ENCODE peak calls at places on chromosomes 13 and 19, in eight cellular contexts. F, B, T, L, Y, C, Z and W are unnamed samples.

GRCh38 chr19:48683349-48683748 is 10.5 kb upstream of the NTN5 start:
- DNase-seq in L (peak; percentile 44), C (no peak), F (peak; percentile 62), B (no peak), Z (no peak), Y (peak; percentile 66), T (no peak), W (no peak)

GRCh38 chr13:51629711-51630575 is 45.7 kb downstream of the WDFY2 start:
- DNase-seq in L (no peak), T (no peak), Y (no peak), F (no peak), C (no peak), B (no peak), Z (no peak), W (no peak)

GRCh38 chr19:30069535-30070197 is 127.6 kb downstream of the URI1 start:
- DNase-seq in B (no peak), L (no peak), T (no peak), F (no peak), Y (no peak), Z (peak; percentile 14), C (no peak), W (no peak)

GRCh38 chr19:49344516-49345423 is 9.6 kb downstream of the CD37 start:
- DNase-seq in Y (no peak), L (no peak), T (no peak), F (no peak), Z (no peak), C (no peak), B (no peak), W (no peak)

GRCh38 chr13:52599037-52599852 is 43.0 kb upstream of the HNRNPA1L2 start:
- DNase-seq in B (peak; percentile 37), Z (no peak), T (no peak), F (peak; percentile 63), C (no peak), Y (no peak), L (no peak), W (no peak)

GRCh38 chr19:29715695-29716581 is 877 bp upstream of the C19orf12 start:
- DNase-seq in F (peak; percentile 22), Z (no peak), T (no peak), B (no peak), L (no peak), C (no peak), Y (no peak), W (no peak)

GRCh38 chr13:82800391-82800790 is 1081.9 kb downstream of the SLITRK1 start:
- DNase-seq in B (no peak), Z (no peak), Y (no peak), C (no peak), L (no peak), F (no peak), T (no peak), W (no peak)

GRCh38 chr19:2586196-2586595 is 110.3 kb downstream of the GADD45B start:
- DNase-seq in B (no peak), C (no peak), Y (no peak), F (no peak), T (no peak), L (no peak), Z (no peak), W (no peak)

GRCh38 chr13:107678075-107678689 is 537.2 kb downstream of the LIG4 start:
- DNase-seq in Z (no peak), Y (no peak), C (no peak), L (no peak), B (no peak), T (no peak), F (peak; percentile 7), W (no peak)

GRCh38 chr19:10701955-10702307 is 692 bp downstream of the QTRT1 start:
- DNase-seq in C (no peak), T (no peak), F (no peak), Z (no peak), Y (no peak), L (no peak), B (no peak), W (peak; percentile 65)

GRCh38 chr19:7869453-7869909 is 4.7 kb downstream of the PRR36 start:
- DNase-seq in T (no peak), Y (peak; percentile 49), B (peak; percentile 77), Z (peak; percentile 82), F (peak; percentile 49), L (peak; percentile 49), C (peak; percentile 33), W (peak; percentile 90)

GRCh38 chr19:5332501-5332900 is 8.1 kb downstream of the PTPRS start:
- DNase-seq in Y (no peak), T (no peak), L (no peak), F (no peak), C (no peak), Z (no peak), B (no peak), W (no peak)

GRCh38 chr13:20590568-20590967 is 23.6 kb downstream of the IFT88 start:
- DNase-seq in F (no peak), T (no peak), B (no peak), Z (no peak), C (no peak), Y (no peak), L (no peak), W (no peak)

GRCh38 chr19:38395381-38396127 is 7.1 kb downstream of the SPRED3 start:
- DNase-seq in Z (no peak), Y (no peak), F (no peak), T (no peak), B (no peak), L (no peak), C (no peak), W (peak; percentile 68)

GRCh38 chr13:25859528-25859927 is 192.3 kb downstream of the SHISA2 start:
- DNase-seq in L (no peak), T (no peak), Y (no peak), Z (no peak), F (no peak), B (peak; percentile 74), C (no peak), W (no peak)

GRCh38 chr13:46288570-46289259 is 77.0 kb downstream of the LRRC63 start:
- DNase-seq in T (no peak), F (peak; percentile 59), C (peak; percentile 15), Z (no peak), Y (no peak), L (no peak), B (peak; percentile 24), W (peak; percentile 58)

GRCh38 chr19:10135551-10136334 is 16.0 kb upstream of the EIF3G start:
- DNase-seq in C (no peak), F (no peak), L (no peak), Y (no peak), Z (no peak), B (peak; percentile 62), T (no peak), W (no peak)

GRCh38 chr19:14770944-14771839 is 7.2 kb downstream of the ADGRE2 start:
- DNase-seq in Z (no peak), T (no peak), F (no peak), B (no peak), Y (no peak), L (no peak), C (no peak), W (no peak)
- TF ChIP-seq CTCF in Z (no peak), T (no peak), F (no peak), B (no peak), Y (no peak), L (no peak), C (no peak), W (no peak)

DNA sequence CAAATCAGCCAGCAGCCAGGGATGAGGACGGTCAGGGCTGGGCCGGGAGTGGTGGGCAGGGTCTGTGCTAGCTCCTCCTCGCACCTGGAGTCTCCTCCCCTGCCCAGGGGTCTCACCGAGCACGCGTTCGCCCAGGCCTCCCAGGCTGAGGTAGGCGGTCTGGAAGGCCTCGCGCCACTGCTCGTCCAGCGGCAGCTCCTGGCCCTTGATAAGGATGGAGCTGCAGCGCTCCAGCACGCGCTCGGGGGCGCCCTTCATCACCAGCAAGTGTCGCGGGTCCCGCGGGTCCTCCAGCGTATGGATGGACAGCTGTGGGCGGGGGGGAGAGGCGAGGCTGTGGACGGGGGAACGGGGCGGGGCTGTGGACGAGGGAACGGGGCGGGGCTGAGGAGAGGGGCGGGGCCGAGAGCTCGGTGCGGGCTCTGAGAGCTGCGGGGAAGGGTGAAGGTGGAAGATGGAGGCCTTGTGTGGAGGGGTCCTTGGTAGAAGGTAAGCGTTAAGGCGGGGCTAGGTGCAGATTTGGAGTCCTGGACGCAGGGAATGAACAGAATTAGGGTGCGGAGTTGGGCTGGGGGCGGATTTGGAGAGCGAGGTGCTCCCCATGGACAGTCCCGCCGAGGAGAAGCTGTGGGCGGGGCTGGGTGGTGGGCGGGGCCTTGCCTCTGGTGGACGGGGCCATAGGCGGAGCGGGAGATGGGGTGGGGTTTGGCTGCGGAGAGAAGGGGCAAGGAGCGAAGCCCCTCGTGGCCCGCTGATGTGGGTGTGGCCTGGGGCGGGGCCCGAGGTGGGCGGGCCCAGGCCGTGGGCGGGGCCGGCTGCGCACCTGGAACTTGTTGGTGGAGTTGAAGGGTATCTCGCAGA is 5.7 kb downstream of the ATP4A start:
- DNase-seq in C (peak; percentile 35), F (peak; percentile 63), T (no peak), Y (peak; percentile 51), B (peak; percentile 40), Z (peak; percentile 73), L (peak; percentile 68), W (peak; percentile 72)
- TF ChIP-seq CTCF in C (no peak), F (no peak), T (no peak), Y (no peak), B (no peak), Z (no peak), L (no peak), W (no peak)

GRCh38 chr13:30976041-30976440 is 43.6 kb downstream of the TEX26 start:
- DNase-seq in C (no peak), Z (no peak), L (no peak), T (no peak), Y (no peak), F (no peak), B (no peak), W (no peak)

GRCh38 chr13:30983431-30983830 is 51.0 kb downstream of the TEX26 start:
- DNase-seq in F (no peak), Y (no peak), L (no peak), T (no peak), C (no peak), Z (no peak), B (no peak), W (no peak)

GRCh38 chr13:30982911-30983310 is 50.5 kb downstream of the TEX26 start:
- DNase-seq in C (no peak), Y (no peak), L (no peak), T (no peak), F (no peak), B (no peak), Z (no peak), W (no peak)

GRCh38 chr13:30982506-30982905 is 50.0 kb downstream of the TEX26 start:
- DNase-seq in T (no peak), C (no peak), Z (no peak), F (no peak), L (no peak), Y (no peak), B (no peak), W (no peak)

GRCh38 chr13:30978981-30979956 is 46.8 kb downstream of the TEX26 start:
- DNase-seq in B (no peak), F (peak; percentile 29), Y (no peak), L (no peak), Z (peak; percentile 30), T (no peak), C (peak; percentile 28), W (no peak)
- TF ChIP-seq CTCF in B (peak; percentile 42), F (peak; percentile 78), Y (peak; percentile 64), L (peak; percentile 25), Z (no peak), T (peak; percentile 23), C (peak; percentile 41), W (peak; percentile 83)

DNA sequence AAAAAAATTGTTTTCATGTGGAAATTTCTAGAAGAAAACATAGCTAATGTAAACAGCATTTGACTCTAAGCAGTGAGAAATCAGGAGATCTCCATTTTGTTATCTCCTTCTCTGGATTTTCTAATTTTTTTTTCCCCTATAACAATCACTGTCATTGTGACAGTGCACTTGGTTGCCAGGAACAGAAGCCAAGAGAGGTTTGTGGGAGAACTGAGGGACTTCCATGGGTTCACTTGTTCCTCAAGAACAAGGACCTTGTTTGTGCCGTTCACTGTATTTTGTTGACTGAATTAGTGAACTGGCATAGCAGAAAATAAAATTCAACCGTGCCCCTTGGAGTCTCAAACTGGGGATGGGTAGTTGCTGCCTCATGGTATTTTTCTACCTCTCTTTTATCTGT is 17.1 kb downstream of the SHISA7 start:
- DNase-seq in F (no peak), C (no peak), B (no peak), T (no peak), Y (no peak), L (no peak), Z (no peak), W (no peak)
- TF ChIP-seq CTCF in F (no peak), C (no peak), B (no peak), T (no peak), Y (no peak), L (no peak), Z (no peak), W (no peak)